ENCODE peak calls at places on chromosome 5, in five cellular contexts. R, J, V, D and L are unnamed samples.

GRCh38 chr5:395921-396714 is 46.9 kb upstream of the EXOC3 start:
- DNase-seq in R (no peak), J (no peak), V (no peak), D (no peak), L (no peak)

GRCh38 chr5:61525573-61526142 is 193.6 kb downstream of the ZSWIM6 start:
- DNase-seq in R (no peak), J (no peak), V (no peak), D (no peak), L (no peak)

GRCh38 chr5:41508696-41509398 is 1.6 kb downstream of the PLCXD3 start:
- DNase-seq in R (no peak), J (no peak), V (no peak), D (peak; percentile 15), L (no peak)

GRCh38 chr5:2704111-2704510 is 47.4 kb downstream of the IRX2 start:
- DNase-seq in R (no peak), J (no peak), V (no peak), D (no peak), L (no peak)

GRCh38 chr5:159609359-159609758 is 279.1 kb upstream of the IL12B start:
- DNase-seq in R (no peak), J (no peak), V (no peak), D (no peak), L (no peak)

GRCh38 chr5:127029513-127030258 is 672 bp downstream of the MARCHF3 start:
- DNase-seq in R (peak; percentile 64), J (no peak), V (peak; percentile 30), D (peak; percentile 41), L (peak; percentile 53)

GRCh38 chr5:174759091-174759490 is 34.7 kb downstream of the MSX2 start:
- DNase-seq in R (no peak), J (no peak), V (no peak), D (no peak), L (no peak)

GRCh38 chr5:143037708-143038107 is 267.5 kb downstream of the ARHGAP26 start:
- DNase-seq in R (no peak), J (no peak), V (no peak), D (no peak), L (no peak)

GRCh38 chr5:1666812-1667588 is 132.6 kb downstream of the MRPL36 start:
- DNase-seq in R (peak; percentile 74), J (no peak), V (no peak), D (peak; percentile 83), L (no peak)

GRCh38 chr5:180466316-180466715 is 27.9 kb upstream of the CNOT6 start:
- DNase-seq in R (no peak), J (no peak), V (no peak), D (no peak), L (no peak)

GRCh38 chr5:167415779-167416761 is 875.4 kb upstream of the WWC1 start:
- DNase-seq in R (no peak), J (no peak), V (no peak), D (no peak), L (no peak)

GRCh38 chr5:93154551-93154950 is 426.5 kb downstream of the NR2F1-AS1 start:
- DNase-seq in R (no peak), J (no peak), V (no peak), D (no peak), L (no peak)

GRCh38 chr5:32777733-32778132 is 66.6 kb downstream of the NPR3 start:
- DNase-seq in R (no peak), J (no peak), V (no peak), D (no peak), L (no peak)

GRCh38 chr5:82277613-82277986 is 554 bp downstream of the RPS23 start:
- DNase-seq in R (no peak), J (no peak), V (no peak), D (no peak), L (no peak)

GRCh38 chr5:19547640-19548039 is 440.4 kb downstream of the CDH18 start:
- DNase-seq in R (no peak), J (no peak), V (no peak), D (no peak), L (no peak)

GRCh38 chr5:126044111-126044668 is 379.0 kb upstream of the GRAMD2B start:
- DNase-seq in R (peak; percentile 88), J (no peak), V (peak; percentile 43), D (no peak), L (peak; percentile 24)

GRCh38 chr5:67105270-67105669 is 91.3 kb downstream of the CD180 start:
- DNase-seq in R (no peak), J (no peak), V (no peak), D (no peak), L (no peak)

GRCh38 chr5:65012411-65012972 is 243.8 kb downstream of the CWC27 start:
- DNase-seq in R (no peak), J (no peak), V (no peak), D (no peak), L (no peak)